ENCODE peak calls at places on chromosomes 7 and 10, in five cellular contexts. One of them, this sample, is unnamed.

GRCh38 chr10:70693619-70694286 is 21.4 kb downstream of the ADAMTS14 start:
- DNase-seq in IMR-90: peak; percentile 58
- DNase-seq in tibial artery: no peak
- DNase-seq in CD8-positive, alpha-beta T cell: no peak
- DNase-seq in A673: no peak
- DNase-seq in this sample: peak; percentile 96

GRCh38 chr7:17044868-17045267 is 163.1 kb upstream of the AGR3 start:
- DNase-seq in IMR-90: no peak
- DNase-seq in A673: no peak
- DNase-seq in CD8-positive, alpha-beta T cell: no peak
- DNase-seq in tibial artery: no peak
- DNase-seq in this sample: no peak

GRCh38 chr10:124883510-124884321 is 58.2 kb upstream of the ZRANB1 start:
- DNase-seq in tibial artery: no peak
- DNase-seq in A673: no peak
- DNase-seq in IMR-90: no peak
- DNase-seq in CD8-positive, alpha-beta T cell: no peak
- DNase-seq in this sample: no peak

GRCh38 chr10:81679291-81679690 is 195.7 kb upstream of the NRG3 start:
- DNase-seq in CD8-positive, alpha-beta T cell: no peak
- DNase-seq in A673: no peak
- DNase-seq in IMR-90: no peak
- DNase-seq in tibial artery: no peak
- DNase-seq in this sample: no peak

GRCh38 chr10:30591249-30591670 is 38.3 kb downstream of the LYZL2 start:
- DNase-seq in A673: peak; percentile 67
- DNase-seq in tibial artery: no peak
- DNase-seq in CD8-positive, alpha-beta T cell: peak; percentile 29
- DNase-seq in IMR-90: peak; percentile 53
- DNase-seq in this sample: peak; percentile 80

GRCh38 chr7:135257790-135258189 is 24.2 kb downstream of the STRA8 start:
- DNase-seq in A673: no peak
- DNase-seq in tibial artery: no peak
- DNase-seq in CD8-positive, alpha-beta T cell: no peak
- DNase-seq in IMR-90: no peak
- DNase-seq in this sample: no peak

GRCh38 chr10:52187521-52188258 is 126.4 kb upstream of the DKK1 start:
- DNase-seq in tibial artery: no peak
- DNase-seq in IMR-90: no peak
- DNase-seq in A673: no peak
- DNase-seq in CD8-positive, alpha-beta T cell: no peak
- DNase-seq in this sample: no peak

GRCh38 chr10:53072144-53072543 is 299.6 kb upstream of the MBL2 start:
- DNase-seq in IMR-90: no peak
- DNase-seq in A673: no peak
- DNase-seq in CD8-positive, alpha-beta T cell: no peak
- DNase-seq in tibial artery: no peak
- DNase-seq in this sample: no peak

GRCh38 chr7:13185139-13185538 is 497.7 kb downstream of the ARL4A start:
- DNase-seq in CD8-positive, alpha-beta T cell: no peak
- DNase-seq in tibial artery: no peak
- DNase-seq in IMR-90: no peak
- DNase-seq in A673: no peak
- DNase-seq in this sample: no peak

GRCh38 chr7:150784120-150784736 is 15.9 kb downstream of the TMEM176B start:
- DNase-seq in tibial artery: no peak
- DNase-seq in A673: no peak
- DNase-seq in IMR-90: no peak
- DNase-seq in CD8-positive, alpha-beta T cell: no peak
- DNase-seq in this sample: no peak

GRCh38 chr10:101330236-101331225 is 23.4 kb upstream of the BTRC start:
- DNase-seq in A673: peak; percentile 73
- DNase-seq in tibial artery: no peak
- DNase-seq in CD8-positive, alpha-beta T cell: no peak
- DNase-seq in IMR-90: peak; percentile 80
- DNase-seq in this sample: no peak

GRCh38 chr10:131591936-131592335 is 280.4 kb upstream of the TCERG1L start:
- DNase-seq in A673: no peak
- DNase-seq in IMR-90: no peak
- DNase-seq in CD8-positive, alpha-beta T cell: no peak
- DNase-seq in tibial artery: no peak
- DNase-seq in this sample: no peak

GRCh38 chr7:127810691-127811660 is 159.0 kb downstream of the SND1 start:
- DNase-seq in tibial artery: no peak
- DNase-seq in IMR-90: no peak
- DNase-seq in A673: no peak
- DNase-seq in CD8-positive, alpha-beta T cell: no peak
- DNase-seq in this sample: peak; percentile 30

GRCh38 chr10:35218339-35218955 is 91.8 kb downstream of the CREM start:
- DNase-seq in CD8-positive, alpha-beta T cell: peak; percentile 82
- DNase-seq in A673: peak; percentile 97
- DNase-seq in IMR-90: peak; percentile 90
- DNase-seq in tibial artery: peak; percentile 87
- DNase-seq in this sample: peak; percentile 96
- H3K4me3 ChIP-seq in CD8-positive, alpha-beta T cell: no peak overlapping the region
- H3K4me3 ChIP-seq in A673: no peak overlapping the region
- H3K4me3 ChIP-seq in IMR-90: no peak overlapping the region
- H3K4me3 ChIP-seq in tibial artery: no peak overlapping the region
- H3K4me3 ChIP-seq in this sample: no peak overlapping the region

DNA sequence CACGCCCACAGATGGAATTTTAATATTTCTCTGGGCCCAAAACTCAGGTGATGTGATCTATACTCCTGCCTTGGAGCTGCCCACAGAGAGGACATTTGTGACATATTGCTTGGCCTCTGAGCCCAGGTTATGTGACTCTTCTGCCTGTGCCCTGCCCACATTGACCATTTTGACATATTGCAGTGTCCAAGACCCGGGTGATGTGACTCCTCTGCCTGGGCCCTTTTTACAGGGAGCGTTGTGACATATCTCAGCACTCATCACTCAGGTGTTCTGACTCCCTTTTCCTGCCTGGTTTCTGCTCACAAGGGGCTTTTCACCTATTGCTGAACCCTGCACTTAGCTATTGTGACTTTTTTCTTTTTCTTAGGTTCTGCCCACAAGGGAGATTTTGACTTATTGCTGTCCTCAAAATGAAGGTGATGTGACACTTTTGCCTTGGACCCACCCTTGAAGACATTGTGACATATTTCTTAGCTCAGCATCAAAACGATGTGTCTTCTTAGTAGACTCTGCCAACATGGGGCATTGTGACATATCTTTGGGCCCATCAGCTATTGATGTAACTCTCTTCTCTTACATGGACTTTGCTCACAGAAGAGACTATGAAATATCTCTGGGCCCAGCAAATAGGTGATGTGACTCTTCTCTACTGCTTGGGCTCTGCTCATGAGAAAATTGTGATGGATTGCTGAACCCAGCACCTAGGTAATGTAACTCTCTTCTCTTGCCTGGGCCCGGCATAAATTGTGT is 11.0 kb upstream of the ZNF107 start:
- DNase-seq in IMR-90: no peak
- DNase-seq in tibial artery: no peak
- DNase-seq in A673: no peak
- DNase-seq in CD8-positive, alpha-beta T cell: no peak
- DNase-seq in this sample: no peak
- H3K9me3 ChIP-seq in IMR-90: peaks cover 7% of the 10 kb centered on the region
- H3K9me3 ChIP-seq in tibial artery: no peaks in the 10 kb centered on the region
- H3K9me3 ChIP-seq in A673: no peaks in the 10 kb centered on the region
- H3K9me3 ChIP-seq in CD8-positive, alpha-beta T cell: no peaks in the 10 kb centered on the region
- H3K9me3 ChIP-seq in this sample: no peaks in the 10 kb centered on the region

DNA sequence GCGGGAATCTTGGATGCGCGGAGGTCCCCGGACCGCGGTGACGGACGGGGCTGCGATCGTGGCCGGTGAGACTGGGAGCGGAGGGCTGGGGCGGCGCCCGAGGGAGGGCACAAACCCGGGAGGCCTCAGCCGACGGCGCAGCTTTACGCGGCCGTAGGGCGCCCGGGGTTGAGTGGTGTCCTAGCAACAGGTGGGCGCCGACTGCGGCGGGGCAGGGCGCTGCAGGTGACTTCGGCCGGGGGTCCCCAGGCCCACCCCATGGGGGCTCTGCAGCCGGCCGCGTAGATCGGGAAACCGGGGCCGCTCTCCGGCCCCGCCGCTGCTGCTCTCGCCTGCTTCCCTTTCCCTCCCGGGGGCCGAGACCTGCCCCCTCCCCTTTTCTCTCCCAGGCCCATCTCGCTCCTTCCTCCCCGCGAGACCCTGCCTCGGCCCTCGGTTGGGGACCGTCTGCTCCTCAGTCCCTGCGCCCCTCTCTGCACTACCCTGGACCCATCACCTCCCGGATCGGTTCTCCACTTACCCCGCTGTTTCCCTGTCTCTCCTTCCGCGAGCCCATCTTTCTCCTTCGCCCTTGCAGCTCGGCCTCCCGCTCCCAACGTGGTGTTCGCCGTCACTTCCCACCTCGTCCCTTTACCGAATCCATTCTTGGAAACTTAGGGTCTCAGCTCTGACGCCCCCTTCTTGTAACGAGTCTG is 18.4 kb upstream of the ACBD5 start:
- DNase-seq in A673: peak; percentile 10
- DNase-seq in tibial artery: no peak
- DNase-seq in IMR-90: no peak
- DNase-seq in CD8-positive, alpha-beta T cell: no peak
- DNase-seq in this sample: no peak
- H3K4me3 ChIP-seq in A673: peak overlapping the region; percentile 38
- H3K4me3 ChIP-seq in tibial artery: peak overlapping the region; percentile 41
- H3K4me3 ChIP-seq in IMR-90: peak overlapping the region; percentile 30
- H3K4me3 ChIP-seq in CD8-positive, alpha-beta T cell: peak overlapping the region; percentile 53
- H3K4me3 ChIP-seq in this sample: peak overlapping the region; percentile 69

GRCh38 chr7:4181446-4181845 is 500.6 kb upstream of the FOXK1 start:
- DNase-seq in IMR-90: no peak
- DNase-seq in A673: no peak
- DNase-seq in CD8-positive, alpha-beta T cell: no peak
- DNase-seq in tibial artery: no peak
- DNase-seq in this sample: no peak

GRCh38 chr7:4184653-4185052 is 497.4 kb upstream of the FOXK1 start:
- DNase-seq in tibial artery: no peak
- DNase-seq in A673: no peak
- DNase-seq in CD8-positive, alpha-beta T cell: no peak
- DNase-seq in IMR-90: no peak
- DNase-seq in this sample: no peak

GRCh38 chr7:4179616-4180380 is 502.3 kb upstream of the FOXK1 start:
- DNase-seq in CD8-positive, alpha-beta T cell: no peak
- DNase-seq in IMR-90: no peak
- DNase-seq in A673: no peak
- DNase-seq in tibial artery: no peak
- DNase-seq in this sample: no peak

GRCh38 chr7:4185136-4185535 is 497.0 kb upstream of the FOXK1 start:
- DNase-seq in CD8-positive, alpha-beta T cell: no peak
- DNase-seq in tibial artery: no peak
- DNase-seq in IMR-90: no peak
- DNase-seq in A673: no peak
- DNase-seq in this sample: no peak

GRCh38 chr7:4182605-4183300 is 499.3 kb upstream of the FOXK1 start:
- DNase-seq in CD8-positive, alpha-beta T cell: no peak
- DNase-seq in A673: no peak
- DNase-seq in IMR-90: no peak
- DNase-seq in tibial artery: no peak
- DNase-seq in this sample: no peak
- H3K9me3 ChIP-seq in CD8-positive, alpha-beta T cell: no peaks in the 10 kb centered on the region
- H3K9me3 ChIP-seq in A673: no peaks in the 10 kb centered on the region
- H3K9me3 ChIP-seq in IMR-90: peaks cover 27% of the 10 kb centered on the region
- H3K9me3 ChIP-seq in tibial artery: no peaks in the 10 kb centered on the region
- H3K9me3 ChIP-seq in this sample: no peaks in the 10 kb centered on the region

GRCh38 chr10:5805680-5806079 is 7.6 kb downstream of the GDI2 start:
- DNase-seq in IMR-90: no peak
- DNase-seq in A673: no peak
- DNase-seq in tibial artery: no peak
- DNase-seq in CD8-positive, alpha-beta T cell: no peak
- DNase-seq in this sample: no peak
- H3K4me3 ChIP-seq in IMR-90: no peak overlapping the region
- H3K4me3 ChIP-seq in A673: no peak overlapping the region
- H3K4me3 ChIP-seq in tibial artery: no peak overlapping the region
- H3K4me3 ChIP-seq in CD8-positive, alpha-beta T cell: no peak overlapping the region
- H3K4me3 ChIP-seq in this sample: no peak overlapping the region

GRCh38 chr7:100069991-100070390 is 11.5 kb downstream of the ZNF3 start:
- DNase-seq in CD8-positive, alpha-beta T cell: no peak
- DNase-seq in A673: no peak
- DNase-seq in IMR-90: no peak
- DNase-seq in tibial artery: no peak
- DNase-seq in this sample: no peak

GRCh38 chr7:100075418-100075817 is 6.1 kb downstream of the ZNF3 start:
- DNase-seq in IMR-90: no peak
- DNase-seq in A673: no peak
- DNase-seq in tibial artery: no peak
- DNase-seq in CD8-positive, alpha-beta T cell: no peak
- DNase-seq in this sample: no peak

GRCh38 chr7:100072462-100072861 is 9.1 kb downstream of the ZNF3 start:
- DNase-seq in A673: no peak
- DNase-seq in CD8-positive, alpha-beta T cell: no peak
- DNase-seq in IMR-90: no peak
- DNase-seq in tibial artery: no peak
- DNase-seq in this sample: no peak

GRCh38 chr7:100066953-100067352 is 14.6 kb downstream of the ZNF3 start:
- DNase-seq in CD8-positive, alpha-beta T cell: no peak
- DNase-seq in IMR-90: no peak
- DNase-seq in A673: no peak
- DNase-seq in tibial artery: no peak
- DNase-seq in this sample: no peak

DNA sequence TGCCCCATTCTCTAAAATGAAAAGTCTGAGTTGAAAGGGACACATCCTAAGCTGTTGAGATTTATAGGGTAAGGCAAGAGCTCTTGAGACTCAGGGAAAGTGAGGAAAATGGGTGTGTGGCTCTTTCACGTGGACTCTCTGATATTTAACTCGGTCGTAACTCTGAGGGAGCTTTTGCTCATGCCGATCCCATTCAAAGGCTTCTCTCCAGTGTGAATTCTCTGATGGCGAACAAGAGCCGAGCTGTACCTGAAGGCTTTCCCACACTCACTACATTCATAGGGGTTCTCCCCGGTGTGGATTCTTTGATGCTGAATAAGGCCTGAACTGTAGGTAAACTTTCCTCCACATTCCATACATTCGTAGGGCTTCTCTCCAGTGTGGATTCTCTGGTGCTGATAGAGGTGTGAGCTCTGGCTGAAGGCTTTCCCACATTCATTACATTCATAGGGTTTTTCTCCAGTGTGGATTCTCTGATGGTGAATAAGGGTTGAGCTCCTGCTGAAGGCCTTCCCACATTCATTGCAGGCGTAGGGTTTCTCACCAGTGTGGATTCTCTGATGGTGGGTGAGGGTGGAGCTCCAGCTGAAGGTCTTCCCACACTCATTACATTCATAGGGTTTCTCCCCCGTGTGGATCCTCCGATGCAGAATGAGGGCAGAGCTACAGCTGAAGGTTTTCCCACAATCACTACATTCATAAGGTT is 10.4 kb downstream of the ZNF3 start:
- DNase-seq in tibial artery: no peak
- DNase-seq in A673: no peak
- DNase-seq in IMR-90: no peak
- DNase-seq in CD8-positive, alpha-beta T cell: no peak
- DNase-seq in this sample: no peak
- H3K9me3 ChIP-seq in tibial artery: peaks cover 21% of the 10 kb centered on the region
- H3K9me3 ChIP-seq in A673: peaks cover 54% of the 10 kb centered on the region
- H3K9me3 ChIP-seq in IMR-90: peaks cover 72% of the 10 kb centered on the region
- H3K9me3 ChIP-seq in CD8-positive, alpha-beta T cell: peaks cover 26% of the 10 kb centered on the region
- H3K9me3 ChIP-seq in this sample: peaks cover 37% of the 10 kb centered on the region

DNA sequence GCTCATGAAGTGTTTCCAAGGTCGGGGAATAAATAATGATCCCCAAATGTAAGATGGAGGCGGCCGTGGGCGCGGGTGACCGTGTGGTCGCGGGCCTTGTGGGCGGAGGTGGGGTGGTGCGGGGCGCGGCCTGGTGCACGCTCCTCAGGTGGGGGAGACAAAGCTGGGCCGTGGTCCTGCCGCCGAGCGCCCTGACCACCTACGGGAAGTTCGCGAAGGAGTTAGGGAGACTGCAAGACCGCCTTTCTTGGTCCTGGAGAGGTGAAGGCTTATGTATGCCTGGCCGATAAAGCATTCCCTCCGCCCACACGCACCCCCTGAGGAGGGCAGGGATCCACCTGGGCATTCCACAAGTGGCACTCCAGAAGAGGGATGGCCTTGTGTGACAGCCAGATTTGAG is 1.6 kb downstream of the MTURN start:
- DNase-seq in A673: no peak
- DNase-seq in CD8-positive, alpha-beta T cell: no peak
- DNase-seq in tibial artery: no peak
- DNase-seq in IMR-90: no peak
- DNase-seq in this sample: no peak
- H3K4me3 ChIP-seq in A673: peak overlapping the region; percentile 69
- H3K4me3 ChIP-seq in CD8-positive, alpha-beta T cell: peak overlapping the region; percentile 74
- H3K4me3 ChIP-seq in tibial artery: peak overlapping the region; percentile 90
- H3K4me3 ChIP-seq in IMR-90: peak overlapping the region; percentile 98
- H3K4me3 ChIP-seq in this sample: peak overlapping the region; percentile 93